ENCODE peak calls at places on chromosome 6, in ten cellular contexts. One of them, this sample, is unnamed.

GRCh38 chr6:136520520-136520919 is 29.7 kb downstream of the MAP7 start:
- DNase-seq in glutamatergic neuron: no peak
- DNase-seq in neural crest cell: no peak
- DNase-seq in GM12864: no peak
- DNase-seq in HepG2: no peak
- DNase-seq in A549: no peak
- DNase-seq in choroid plexus epithelial cell: no peak
- DNase-seq in WTC11: no peak
- DNase-seq in epithelial cell of proximal tubule: no peak
- DNase-seq in ovary: no peak
- DNase-seq in this sample: no peak

GRCh38 chr6:39905640-39905975 is 28.7 kb downstream of the MOCS1 start:
- DNase-seq in glutamatergic neuron: no peak
- DNase-seq in neural crest cell: no peak
- DNase-seq in GM12864: no peak
- DNase-seq in HepG2: no peak
- DNase-seq in A549: no peak
- DNase-seq in choroid plexus epithelial cell: no peak
- DNase-seq in WTC11: no peak
- DNase-seq in epithelial cell of proximal tubule: no peak
- DNase-seq in ovary: no peak
- DNase-seq in this sample: no peak

GRCh38 chr6:167113935-167114910 is 8.7 kb upstream of the CCR6 start:
- DNase-seq in glutamatergic neuron: no peak
- DNase-seq in neural crest cell: no peak
- DNase-seq in GM12864: peak; percentile 92
- DNase-seq in HepG2: no peak
- DNase-seq in A549: no peak
- DNase-seq in choroid plexus epithelial cell: no peak
- DNase-seq in WTC11: no peak
- DNase-seq in epithelial cell of proximal tubule: no peak
- DNase-seq in ovary: no peak
- DNase-seq in this sample: peak; percentile 91

GRCh38 chr6:163516908-163517307 is 102.4 kb downstream of the QKI start:
- DNase-seq in glutamatergic neuron: no peak
- DNase-seq in neural crest cell: no peak
- DNase-seq in GM12864: no peak
- DNase-seq in HepG2: no peak
- DNase-seq in A549: no peak
- DNase-seq in choroid plexus epithelial cell: no peak
- DNase-seq in WTC11: no peak
- DNase-seq in epithelial cell of proximal tubule: no peak
- DNase-seq in ovary: no peak
- DNase-seq in this sample: no peak

GRCh38 chr6:30826961-30827342 is 57.4 kb upstream of the DDR1 start:
- DNase-seq in glutamatergic neuron: no peak
- DNase-seq in neural crest cell: no peak
- DNase-seq in GM12864: no peak
- DNase-seq in HepG2: peak; percentile 65
- DNase-seq in A549: peak; percentile 42
- DNase-seq in choroid plexus epithelial cell: no peak
- DNase-seq in WTC11: no peak
- DNase-seq in epithelial cell of proximal tubule: no peak
- DNase-seq in ovary: no peak
- DNase-seq in this sample: no peak

GRCh38 chr6:57063847-57064246 is 17.4 kb downstream of the KIAA1586 start:
- DNase-seq in glutamatergic neuron: no peak
- DNase-seq in neural crest cell: no peak
- DNase-seq in GM12864: no peak
- DNase-seq in HepG2: no peak
- DNase-seq in A549: no peak
- DNase-seq in choroid plexus epithelial cell: no peak
- DNase-seq in WTC11: no peak
- DNase-seq in epithelial cell of proximal tubule: no peak
- DNase-seq in ovary: no peak
- DNase-seq in this sample: no peak

GRCh38 chr6:170253910-170254269 is 37.0 kb downstream of the DLL1 start:
- DNase-seq in glutamatergic neuron: no peak
- DNase-seq in neural crest cell: no peak
- DNase-seq in GM12864: no peak
- DNase-seq in HepG2: no peak
- DNase-seq in A549: no peak
- DNase-seq in choroid plexus epithelial cell: no peak
- DNase-seq in WTC11: no peak
- DNase-seq in epithelial cell of proximal tubule: no peak
- DNase-seq in ovary: no peak
- DNase-seq in this sample: no peak

GRCh38 chr6:3450888-3451287 is 6.0 kb downstream of the SLC22A23 start:
- DNase-seq in glutamatergic neuron: no peak
- DNase-seq in neural crest cell: no peak
- DNase-seq in GM12864: no peak
- DNase-seq in HepG2: no peak
- DNase-seq in A549: no peak
- DNase-seq in choroid plexus epithelial cell: no peak
- DNase-seq in WTC11: no peak
- DNase-seq in epithelial cell of proximal tubule: no peak
- DNase-seq in ovary: no peak
- DNase-seq in this sample: no peak

GRCh38 chr6:85580878-85581267 is 12.8 kb downstream of the SNX14 start:
- DNase-seq in glutamatergic neuron: no peak
- DNase-seq in neural crest cell: no peak
- DNase-seq in GM12864: no peak
- DNase-seq in HepG2: peak; percentile 54
- DNase-seq in A549: peak; percentile 42
- DNase-seq in choroid plexus epithelial cell: peak; percentile 68
- DNase-seq in WTC11: no peak
- DNase-seq in epithelial cell of proximal tubule: no peak
- DNase-seq in ovary: no peak
- DNase-seq in this sample: no peak

GRCh38 chr6:85579581-85579980 is 14.1 kb downstream of the SNX14 start:
- DNase-seq in glutamatergic neuron: no peak
- DNase-seq in neural crest cell: no peak
- DNase-seq in GM12864: no peak
- DNase-seq in HepG2: no peak
- DNase-seq in A549: no peak
- DNase-seq in choroid plexus epithelial cell: peak; percentile 28
- DNase-seq in WTC11: no peak
- DNase-seq in epithelial cell of proximal tubule: no peak
- DNase-seq in ovary: no peak
- DNase-seq in this sample: no peak

GRCh38 chr6:85576479-85576878 is 17.2 kb downstream of the SNX14 start:
- DNase-seq in glutamatergic neuron: no peak
- DNase-seq in neural crest cell: no peak
- DNase-seq in GM12864: no peak
- DNase-seq in HepG2: no peak
- DNase-seq in A549: no peak
- DNase-seq in choroid plexus epithelial cell: no peak
- DNase-seq in WTC11: no peak
- DNase-seq in epithelial cell of proximal tubule: no peak
- DNase-seq in ovary: no peak
- DNase-seq in this sample: no peak

GRCh38 chr6:85581572-85581971 is 12.1 kb downstream of the SNX14 start:
- DNase-seq in glutamatergic neuron: no peak
- DNase-seq in neural crest cell: no peak
- DNase-seq in GM12864: no peak
- DNase-seq in HepG2: no peak
- DNase-seq in A549: no peak
- DNase-seq in choroid plexus epithelial cell: no peak
- DNase-seq in WTC11: no peak
- DNase-seq in epithelial cell of proximal tubule: no peak
- DNase-seq in ovary: no peak
- DNase-seq in this sample: no peak

GRCh38 chr6:85580104-85580877 is 13.4 kb downstream of the SNX14 start:
- DNase-seq in glutamatergic neuron: no peak
- DNase-seq in neural crest cell: no peak
- DNase-seq in GM12864: no peak
- DNase-seq in HepG2: peak; percentile 67
- DNase-seq in A549: peak; percentile 38
- DNase-seq in choroid plexus epithelial cell: peak; percentile 15
- DNase-seq in WTC11: no peak
- DNase-seq in epithelial cell of proximal tubule: no peak
- DNase-seq in ovary: no peak
- DNase-seq in this sample: no peak
- TF ChIP-seq CTCF in glutamatergic neuron: no peak
- TF ChIP-seq CTCF in neural crest cell: no peak
- TF ChIP-seq CTCF in GM12864: no peak
- TF ChIP-seq CTCF in HepG2: no peak
- TF ChIP-seq CTCF in A549: no peak
- TF ChIP-seq CTCF in choroid plexus epithelial cell: no peak
- TF ChIP-seq CTCF in WTC11: no peak
- TF ChIP-seq CTCF in epithelial cell of proximal tubule: no peak
- TF ChIP-seq CTCF in ovary: no peak
- TF ChIP-seq CTCF in this sample: no peak

GRCh38 chr6:22146581-22147468 is 150.0 kb downstream of the PRL start:
- DNase-seq in glutamatergic neuron: peak; percentile 44
- DNase-seq in neural crest cell: no peak
- DNase-seq in GM12864: no peak
- DNase-seq in HepG2: no peak
- DNase-seq in A549: no peak
- DNase-seq in choroid plexus epithelial cell: no peak
- DNase-seq in WTC11: no peak
- DNase-seq in epithelial cell of proximal tubule: no peak
- DNase-seq in ovary: no peak
- DNase-seq in this sample: no peak

GRCh38 chr6:22147469-22147815 is 149.4 kb downstream of the PRL start:
- DNase-seq in glutamatergic neuron: no peak
- DNase-seq in neural crest cell: no peak
- DNase-seq in GM12864: no peak
- DNase-seq in HepG2: no peak
- DNase-seq in A549: no peak
- DNase-seq in choroid plexus epithelial cell: peak; percentile 20
- DNase-seq in WTC11: no peak
- DNase-seq in epithelial cell of proximal tubule: no peak
- DNase-seq in ovary: no peak
- DNase-seq in this sample: no peak

GRCh38 chr6:22147983-22148797 is 148.6 kb downstream of the PRL start:
- DNase-seq in glutamatergic neuron: no peak
- DNase-seq in neural crest cell: no peak
- DNase-seq in GM12864: no peak
- DNase-seq in HepG2: peak; percentile 78
- DNase-seq in A549: peak; percentile 27
- DNase-seq in choroid plexus epithelial cell: peak; percentile 90
- DNase-seq in WTC11: no peak
- DNase-seq in epithelial cell of proximal tubule: no peak
- DNase-seq in ovary: peak; percentile 38
- DNase-seq in this sample: no peak

GRCh38 chr6:22145294-22145693 is 151.5 kb downstream of the PRL start:
- DNase-seq in glutamatergic neuron: no peak
- DNase-seq in neural crest cell: no peak
- DNase-seq in GM12864: no peak
- DNase-seq in HepG2: no peak
- DNase-seq in A549: no peak
- DNase-seq in choroid plexus epithelial cell: no peak
- DNase-seq in WTC11: no peak
- DNase-seq in epithelial cell of proximal tubule: no peak
- DNase-seq in ovary: no peak
- DNase-seq in this sample: no peak

DNA sequence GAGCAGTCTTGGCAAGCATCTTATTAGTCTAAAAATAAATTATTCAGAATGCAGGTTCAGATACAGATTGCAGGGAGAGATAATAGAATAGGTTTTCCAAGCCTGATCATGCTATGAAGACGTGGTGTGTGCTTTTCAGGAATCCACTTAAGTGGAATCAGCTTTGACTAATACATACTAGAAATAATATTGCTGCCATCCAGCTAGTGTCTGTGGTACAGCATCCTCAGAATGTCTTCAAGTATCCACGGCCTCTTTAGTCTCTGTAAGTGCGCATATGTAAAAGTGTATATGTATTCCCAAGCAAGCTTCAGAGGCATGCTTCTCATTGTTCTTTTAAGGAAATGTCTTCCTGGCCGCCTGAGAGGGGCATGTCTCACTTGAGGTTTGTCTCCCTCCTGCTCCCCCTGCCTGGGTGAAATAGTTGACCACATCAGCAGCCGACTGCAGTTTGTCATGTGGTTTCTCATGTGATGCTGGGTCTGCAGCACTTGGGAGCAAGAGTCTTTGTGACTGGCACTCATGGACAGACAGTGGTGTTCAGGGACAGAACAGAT is 150.9 kb downstream of the PRL start:
- DNase-seq in glutamatergic neuron: no peak
- DNase-seq in neural crest cell: no peak
- DNase-seq in GM12864: no peak
- DNase-seq in HepG2: no peak
- DNase-seq in A549: peak; percentile 13
- DNase-seq in choroid plexus epithelial cell: peak; percentile 83
- DNase-seq in WTC11: peak; percentile 24
- DNase-seq in epithelial cell of proximal tubule: peak; percentile 36
- DNase-seq in ovary: no peak
- DNase-seq in this sample: no peak
- TF ChIP-seq CTCF in glutamatergic neuron: no peak
- TF ChIP-seq CTCF in neural crest cell: no peak
- TF ChIP-seq CTCF in GM12864: no peak
- TF ChIP-seq CTCF in HepG2: no peak
- TF ChIP-seq CTCF in A549: no peak
- TF ChIP-seq CTCF in choroid plexus epithelial cell: peak; percentile 57
- TF ChIP-seq CTCF in WTC11: no peak
- TF ChIP-seq CTCF in epithelial cell of proximal tubule: peak; percentile 31
- TF ChIP-seq CTCF in ovary: peak; percentile 15
- TF ChIP-seq CTCF in this sample: no peak

DNA sequence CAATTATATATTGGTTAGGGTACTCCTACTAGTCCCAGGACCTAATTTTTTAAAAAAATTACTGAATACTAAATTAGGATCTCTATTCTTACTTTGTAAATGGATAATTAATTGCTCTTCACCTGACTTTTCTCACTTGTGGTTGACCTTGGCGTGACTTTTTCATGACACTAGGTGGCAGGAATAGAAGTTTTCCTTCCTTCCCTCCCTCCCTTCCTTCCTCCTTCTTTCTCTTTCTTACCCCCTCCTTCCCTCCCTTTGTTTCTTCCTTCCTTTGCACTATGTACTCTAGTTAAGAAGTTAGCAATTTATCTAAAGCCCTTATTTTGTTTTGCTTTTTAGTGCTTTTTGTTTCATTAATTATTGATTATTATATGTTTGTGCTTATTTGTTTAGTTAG is 20.4 kb upstream of the HBS1L start:
- DNase-seq in glutamatergic neuron: no peak
- DNase-seq in neural crest cell: no peak
- DNase-seq in GM12864: no peak
- DNase-seq in HepG2: no peak
- DNase-seq in A549: no peak
- DNase-seq in choroid plexus epithelial cell: no peak
- DNase-seq in WTC11: no peak
- DNase-seq in epithelial cell of proximal tubule: no peak
- DNase-seq in ovary: no peak
- DNase-seq in this sample: no peak
- TF ChIP-seq CTCF in glutamatergic neuron: peak; percentile 25
- TF ChIP-seq CTCF in neural crest cell: no peak
- TF ChIP-seq CTCF in GM12864: peak; percentile 6
- TF ChIP-seq CTCF in HepG2: no peak
- TF ChIP-seq CTCF in A549: no peak
- TF ChIP-seq CTCF in choroid plexus epithelial cell: no peak
- TF ChIP-seq CTCF in WTC11: no peak
- TF ChIP-seq CTCF in epithelial cell of proximal tubule: peak; percentile 4
- TF ChIP-seq CTCF in ovary: no peak
- TF ChIP-seq CTCF in this sample: peak; percentile 15

DNA sequence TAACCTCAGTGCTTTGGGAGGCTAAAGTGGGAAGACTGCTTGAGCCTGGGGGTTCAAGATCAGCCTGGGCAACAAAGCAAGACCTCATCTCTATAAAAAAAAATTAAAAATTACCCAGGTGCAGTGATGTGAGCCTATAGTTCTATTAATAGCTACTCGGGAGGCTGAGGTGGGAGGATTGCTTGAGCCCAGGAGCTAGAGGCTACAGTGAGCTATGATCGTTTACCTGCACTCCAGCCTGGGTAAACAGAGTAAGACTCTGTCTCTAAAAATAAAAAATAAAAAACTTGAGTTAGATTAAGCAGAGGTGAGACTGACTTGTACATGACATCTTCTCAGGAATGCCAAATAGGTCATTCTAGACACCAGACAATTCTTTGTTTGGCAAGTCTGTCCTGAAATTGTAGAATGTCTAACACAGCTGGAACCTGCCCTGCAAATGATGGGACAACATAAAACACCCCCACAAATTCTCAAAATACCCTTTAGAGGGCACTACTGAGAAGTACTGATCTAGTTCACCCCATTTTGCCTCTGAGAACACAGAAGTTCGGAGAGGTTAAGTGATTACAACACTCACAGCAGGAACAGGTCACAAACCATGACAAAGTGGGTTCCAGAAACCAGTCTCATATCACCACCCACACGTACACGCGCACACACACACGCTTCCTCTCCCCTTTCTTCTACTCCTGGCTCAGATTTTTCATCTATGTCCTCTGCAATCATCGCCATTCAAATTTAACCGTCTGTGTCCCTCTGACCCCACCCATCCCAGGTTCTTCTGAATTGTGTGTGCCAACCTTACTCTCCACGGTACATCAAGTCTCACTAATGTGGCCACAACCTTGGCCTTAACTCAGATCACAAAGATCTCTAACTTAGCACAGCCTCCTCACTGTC is 38.3 kb downstream of the ARHGAP18 start:
- DNase-seq in glutamatergic neuron: no peak
- DNase-seq in neural crest cell: no peak
- DNase-seq in GM12864: peak; percentile 92
- DNase-seq in HepG2: peak; percentile 56
- DNase-seq in A549: no peak
- DNase-seq in choroid plexus epithelial cell: peak; percentile 35
- DNase-seq in WTC11: no peak
- DNase-seq in epithelial cell of proximal tubule: no peak
- DNase-seq in ovary: no peak
- DNase-seq in this sample: peak; percentile 75
- TF ChIP-seq CTCF in glutamatergic neuron: no peak
- TF ChIP-seq CTCF in neural crest cell: no peak
- TF ChIP-seq CTCF in GM12864: peak; percentile 62
- TF ChIP-seq CTCF in HepG2: peak; percentile 42
- TF ChIP-seq CTCF in A549: no peak
- TF ChIP-seq CTCF in choroid plexus epithelial cell: peak; percentile 35
- TF ChIP-seq CTCF in WTC11: no peak
- TF ChIP-seq CTCF in epithelial cell of proximal tubule: peak; percentile 43
- TF ChIP-seq CTCF in ovary: no peak
- TF ChIP-seq CTCF in this sample: peak; percentile 36